ENCODE peak calls at places on chromosomes 11 and 22, in four cellular contexts. One of them, this sample, is unnamed.

GRCh38 chr11:5929984-5930383 is 12.1 kb upstream of the OR56A3 start:
- DNase-seq in effector memory CD8-positive, alpha-beta T cell: no peak
- DNase-seq in omental fat pad: no peak
- DNase-seq in NAMALWA: no peak
- DNase-seq in this sample: no peak

GRCh38 chr22:30572840-30573593 is 1.4 kb downstream of the GAL3ST1 start:
- DNase-seq in effector memory CD8-positive, alpha-beta T cell: no peak
- DNase-seq in omental fat pad: no peak
- DNase-seq in NAMALWA: no peak
- DNase-seq in this sample: no peak

GRCh38 chr22:43634316-43634715 is 177.8 kb downstream of the EFCAB6 start:
- DNase-seq in effector memory CD8-positive, alpha-beta T cell: no peak
- DNase-seq in omental fat pad: no peak
- DNase-seq in NAMALWA: no peak
- DNase-seq in this sample: no peak

GRCh38 chr11:101321222-101321621 is 191.6 kb upstream of the PGR start:
- DNase-seq in effector memory CD8-positive, alpha-beta T cell: no peak
- DNase-seq in omental fat pad: no peak
- DNase-seq in NAMALWA: no peak
- DNase-seq in this sample: no peak

GRCh38 chr11:128179049-128179448 is 408.3 kb downstream of the ETS1 start:
- DNase-seq in effector memory CD8-positive, alpha-beta T cell: no peak
- DNase-seq in omental fat pad: no peak
- DNase-seq in NAMALWA: no peak
- DNase-seq in this sample: no peak

GRCh38 chr22:23218867-23219251 is 38.5 kb downstream of the BCR start:
- DNase-seq in effector memory CD8-positive, alpha-beta T cell: no peak
- DNase-seq in omental fat pad: no peak
- DNase-seq in NAMALWA: peak
- DNase-seq in this sample: no peak

GRCh38 chr11:35360059-35360530 is 59.3 kb downstream of the SLC1A2 start:
- DNase-seq in effector memory CD8-positive, alpha-beta T cell: no peak
- DNase-seq in omental fat pad: no peak
- DNase-seq in NAMALWA: no peak
- DNase-seq in this sample: no peak

GRCh38 chr11:78216571-78217287 is 28.0 kb downstream of the USP35 start:
- DNase-seq in effector memory CD8-positive, alpha-beta T cell: no peak
- DNase-seq in omental fat pad: no peak
- DNase-seq in NAMALWA: no peak
- DNase-seq in this sample: no peak

GRCh38 chr11:40467771-40468170 is 991.7 kb downstream of the LRRC4C start:
- DNase-seq in effector memory CD8-positive, alpha-beta T cell: no peak
- DNase-seq in omental fat pad: no peak
- DNase-seq in NAMALWA: no peak
- DNase-seq in this sample: no peak